ENCODE peak calls at places on chromosomes 7 and 10, in seven cellular contexts. I, P, E, A, X, Y and B are unnamed samples.
A peak's percentile ranks its signal among the peaks of the same experiment; 100 is the strongest.

GRCh38 chr7:83957333-83957732 is 237.3 kb downstream of the SEMA3A start:
- DNase-seq in I (no peak), P (no peak), E (no peak), A (peak; percentile 7), X (peak; percentile 86), Y (peak; percentile 69), B (peak; percentile 23)

GRCh38 chr7:87413951-87414381 is 61.5 kb downstream of the ABCB4 start:
- DNase-seq in I (peak; percentile 60), P (no peak), E (no peak), A (peak; percentile 84), X (peak; percentile 71), Y (peak; percentile 39), B (no peak)

GRCh38 chr10:100482834-100483185 is 20.0 kb downstream of the WNT8B start:
- DNase-seq in I (no peak), P (no peak), E (no peak), A (no peak), X (no peak), Y (no peak), B (no peak)

GRCh38 chr10:109821672-109822071 is 101.6 kb downstream of the XPNPEP1 start:
- DNase-seq in I (no peak), P (no peak), E (no peak), A (no peak), X (no peak), Y (no peak), B (no peak)

GRCh38 chr10:63633677-63634487 is 112.7 kb downstream of the REEP3 start:
- DNase-seq in I (no peak), P (no peak), E (no peak), A (peak; percentile 52), X (peak; percentile 75), Y (peak; percentile 48), B (peak; percentile 74)

GRCh38 chr10:132714906-132715790 is 70.8 kb downstream of the NKX6-2 start:
- DNase-seq in I (no peak), P (no peak), E (no peak), A (no peak), X (no peak), Y (no peak), B (no peak)

GRCh38 chr7:35991511-35992232 is 161.4 kb upstream of the EEPD1 start:
- DNase-seq in I (no peak), P (no peak), E (no peak), A (peak; percentile 8), X (peak; percentile 13), Y (no peak), B (peak; percentile 69)

GRCh38 chr10:58302259-58302658 is 32.5 kb upstream of the UBE2D1 start:
- DNase-seq in I (no peak), P (no peak), E (no peak), A (no peak), X (no peak), Y (no peak), B (no peak)

GRCh38 chr7:19392246-19392645 is 247.0 kb upstream of the FERD3L start:
- DNase-seq in I (no peak), P (no peak), E (no peak), A (peak; percentile 91), X (no peak), Y (no peak), B (no peak)

GRCh38 chr10:100881552-100882250 is 31.1 kb upstream of the SLF2 start:
- DNase-seq in I (no peak), P (no peak), E (no peak), A (no peak), X (peak; percentile 45), Y (peak; percentile 46), B (no peak)

GRCh38 chr7:87414400-87415188 is 60.9 kb downstream of the ABCB4 start:
- DNase-seq in I (no peak), P (no peak), E (no peak), A (peak; percentile 72), X (no peak), Y (peak; percentile 32), B (peak; percentile 15)

GRCh38 chr7:44195901-44196300 is 4.9 kb upstream of the YKT6 start:
- DNase-seq in I (no peak), P (no peak), E (no peak), A (peak; percentile 14), X (no peak), Y (no peak), B (no peak)

GRCh38 chr7:2245883-2246679 is 4.1 kb downstream of the NUDT1 start:
- DNase-seq in I (no peak), P (no peak), E (no peak), A (no peak), X (no peak), Y (no peak), B (no peak)

GRCh38 chr10:88642991-88643390 is 21.3 kb upstream of the LIPF start:
- DNase-seq in I (no peak), P (no peak), E (no peak), A (peak; percentile 60), X (peak; percentile 17), Y (peak; percentile 33), B (no peak)

GRCh38 chr7:138603549-138604324 is 97.4 kb downstream of the SVOPL start:
- DNase-seq in I (no peak), P (no peak), E (no peak), A (no peak), X (no peak), Y (peak; percentile 60), B (no peak)

DNA sequence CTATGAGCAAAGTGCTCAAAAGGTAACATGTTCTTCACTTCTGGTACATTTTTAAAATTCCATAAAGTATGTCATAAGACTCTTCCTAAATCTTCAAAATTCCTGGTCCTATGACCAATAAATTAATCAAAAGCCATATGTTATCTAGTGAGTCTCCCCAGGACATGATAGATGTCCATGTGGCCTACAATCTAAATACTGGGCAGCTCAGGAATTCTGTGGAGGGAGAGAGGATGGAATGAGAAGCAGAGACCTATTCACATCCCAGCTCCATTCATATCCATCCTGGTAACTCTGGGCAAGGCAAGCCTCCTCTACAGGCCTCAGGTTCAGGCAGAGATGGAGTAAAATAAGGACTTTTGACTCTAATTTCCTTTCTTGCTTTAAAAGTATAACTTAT is 224.8 kb downstream of the MTERF1 start:
- DNase-seq in I (no peak), P (no peak), E (no peak), A (no peak), X (no peak), Y (no peak), B (no peak)
- H3K4ac ChIP-seq in I (no peak overlapping the region), P (no peak overlapping the region), E (no peak overlapping the region), A (no peak overlapping the region), X (no peak overlapping the region), Y (no peak overlapping the region), B (no peak overlapping the region)

DNA sequence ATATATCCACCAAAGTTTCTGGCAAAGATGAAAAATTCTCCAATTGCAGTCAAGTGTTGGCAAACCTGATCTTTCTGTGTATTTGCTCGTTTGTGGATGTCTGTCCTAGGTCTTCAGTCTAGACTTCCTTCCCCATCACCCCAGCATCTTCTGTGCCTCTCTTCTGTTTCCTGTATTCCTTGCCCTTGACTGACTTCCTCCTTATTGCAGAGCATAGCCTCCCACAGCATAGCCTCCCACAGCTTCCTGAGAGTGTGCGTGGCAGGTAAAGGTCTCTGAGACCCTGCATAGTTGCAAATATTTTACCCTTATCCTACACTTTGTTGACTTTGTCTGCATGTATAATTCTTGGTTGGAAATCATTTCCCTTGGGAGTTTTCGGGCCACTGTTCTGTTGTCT is 18.4 kb downstream of the SLC18A2 start:
- DNase-seq in I (no peak), P (no peak), E (no peak), A (no peak), X (no peak), Y (no peak), B (no peak)
- H3K4ac ChIP-seq in I (no peak overlapping the region), P (no peak overlapping the region), E (no peak overlapping the region), A (no peak overlapping the region), X (no peak overlapping the region), Y (no peak overlapping the region), B (no peak overlapping the region)

GRCh38 chr10:92751827-92752226 is 62.1 kb downstream of the HHEX start:
- DNase-seq in I (no peak), P (no peak), E (no peak), A (no peak), X (no peak), Y (no peak), B (no peak)
- H3K4ac ChIP-seq in I (no peak overlapping the region), P (no peak overlapping the region), E (no peak overlapping the region), A (no peak overlapping the region), X (no peak overlapping the region), Y (no peak overlapping the region), B (no peak overlapping the region)

GRCh38 chr7:8285155-8285554 is 23.2 kb upstream of the ICA1 start:
- DNase-seq in I (no peak), P (no peak), E (no peak), A (no peak), X (no peak), Y (no peak), B (no peak)
- H3K4ac ChIP-seq in I (no peak overlapping the region), P (no peak overlapping the region), E (no peak overlapping the region), A (no peak overlapping the region), X (no peak overlapping the region), Y (no peak overlapping the region), B (no peak overlapping the region)

GRCh38 chr10:78763651-78764395 is 304.9 kb upstream of the ZMIZ1 start:
- DNase-seq in I (no peak), P (no peak), E (no peak), A (no peak), X (no peak), Y (no peak), B (no peak)
- H3K4ac ChIP-seq in I (no peak overlapping the region), P (no peak overlapping the region), E (no peak overlapping the region), A (no peak overlapping the region), X (no peak overlapping the region), Y (no peak overlapping the region), B (no peak overlapping the region)

GRCh38 chr10:67587771-67588170 is 108.2 kb downstream of the CTNNA3 start:
- DNase-seq in I (no peak), P (no peak), E (no peak), A (no peak), X (no peak), Y (no peak), B (no peak)
- H3K4ac ChIP-seq in I (no peak overlapping the region), P (no peak overlapping the region), E (no peak overlapping the region), A (no peak overlapping the region), X (no peak overlapping the region), Y (no peak overlapping the region), B (no peak overlapping the region)

GRCh38 chr10:14618669-14619068 is 156.0 kb downstream of the FAM107B start:
- DNase-seq in I (no peak), P (no peak), E (no peak), A (no peak), X (no peak), Y (no peak), B (no peak)
- H3K4ac ChIP-seq in I (no peak overlapping the region), P (no peak overlapping the region), E (no peak overlapping the region), A (no peak overlapping the region), X (no peak overlapping the region), Y (no peak overlapping the region), B (no peak overlapping the region)

DNA sequence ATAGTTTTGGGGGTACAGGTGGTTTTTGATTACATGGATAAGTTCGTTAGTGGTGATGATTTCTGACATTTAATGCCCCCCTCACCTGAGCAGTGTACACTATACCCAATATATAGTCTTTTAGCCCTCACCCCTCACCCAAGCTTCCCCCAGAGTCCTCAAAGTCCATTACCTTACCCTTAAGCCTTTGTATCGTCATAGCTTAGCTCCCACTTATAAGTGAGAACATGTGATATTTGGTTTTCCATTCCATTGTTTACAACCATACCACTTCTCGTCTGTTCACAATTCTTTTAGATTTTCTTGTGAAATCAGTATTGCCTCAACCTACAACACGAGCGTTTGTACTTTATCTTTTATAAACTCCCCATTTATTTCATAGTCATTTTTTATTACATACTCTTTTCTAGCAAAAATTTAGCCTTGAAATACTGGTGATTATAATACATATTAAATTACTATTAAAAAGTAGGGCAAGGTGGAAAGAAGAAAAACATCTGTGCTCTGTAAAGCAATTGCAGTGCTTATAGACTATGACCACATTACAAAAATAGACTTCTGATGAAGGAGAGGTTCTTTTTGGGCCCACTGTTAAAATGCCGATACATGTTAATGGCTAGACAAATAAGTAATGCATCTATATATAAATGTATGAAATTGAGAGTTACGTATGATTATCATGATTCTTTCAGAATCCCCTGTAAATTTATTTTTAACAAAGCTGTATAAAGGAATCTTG is 164.8 kb downstream of the THSD7A start:
- DNase-seq in I (no peak), P (no peak), E (no peak), A (no peak), X (no peak), Y (no peak), B (no peak)
- H3K4ac ChIP-seq in I (no peak overlapping the region), P (no peak overlapping the region), E (no peak overlapping the region), A (no peak overlapping the region), X (no peak overlapping the region), Y (no peak overlapping the region), B (no peak overlapping the region)